ENCODE peak calls at places on chromosomes 4 and X, in ten cellular contexts. Y is PC-3, E is fibroblast of mammary gland, Z is endothelial cell, C is progenitor cell of endocrine pancreas, W is fibroblast of pulmonary artery, P is cardiac fibroblast, D is neural progenitor cell, M is right atrium auricular region, O is neural crest cell. I is an unnamed sample.

GRCh38 chr4:118797558-118798142 is 38.3 kb downstream of the SEC24D start:
- DNase-seq in M (no peak), E (peak), Z (no peak), O (no peak), C (no peak), Y (no peak), D (no peak), P (peak), W (peak), I (no peak)

GRCh38 chrX:53357799-53358530 is 64.5 kb downstream of the SMC1A start:
- DNase-seq in W (peak), C (no peak), M (no peak), Y (no peak), O (no peak), D (peak), Z (peak), E (peak), P (peak), I (no peak)

GRCh38 chr4:75916091-75916661 is 13.9 kb upstream of the PPEF2 start:
- DNase-seq in Z (peak), M (no peak), C (no peak), P (peak), D (peak), W (peak), O (peak), E (peak), Y (peak), I (no peak)

GRCh38 chr4:143337600-143338287 is 1.1 kb downstream of the GAB1 start:
- DNase-seq in M (peak), O (peak), P (peak), D (peak), C (no peak), Z (peak), E (peak), Y (peak), W (peak), I (no peak)

GRCh38 chrX:41468647-41469323 is 21.6 kb downstream of the NYX start:
- DNase-seq in E (peak), M (no peak), O (no peak), P (peak), Y (peak), Z (no peak), D (no peak), C (no peak), W (peak), I (no peak)

GRCh38 chrX:134161162-134161561 is 75.8 kb upstream of the CCDC160 start:
- DNase-seq in O (no peak), D (no peak), Z (no peak), W (no peak), C (no peak), P (no peak), E (no peak), M (no peak), Y (no peak), I (no peak)

GRCh38 chr4:11704136-11704535 is 275.4 kb upstream of the HS3ST1 start:
- DNase-seq in Z (no peak), D (no peak), C (no peak), O (no peak), W (no peak), P (no peak), Y (no peak), M (no peak), E (no peak), I (no peak)

GRCh38 chrX:74085642-74086236 is 218.2 kb upstream of the ZCCHC13 start:
- DNase-seq in E (no peak), M (no peak), D (no peak), C (no peak), Z (no peak), O (no peak), P (no peak), W (no peak), Y (no peak), I (no peak)

GRCh38 chrX:65598559-65599147 is 64.1 kb upstream of the LAS1L start:
- DNase-seq in D (no peak), Z (no peak), C (no peak), M (no peak), E (no peak), W (no peak), O (no peak), P (no peak), Y (no peak), I (no peak)

GRCh38 chr4:13876151-13876550 is 248.6 kb upstream of the BOD1L1 start:
- DNase-seq in Y (no peak), E (no peak), O (no peak), C (no peak), D (no peak), M (no peak), P (no peak), Z (no peak), W (no peak), I (no peak)

GRCh38 chr4:52841707-52842456 is 20.2 kb upstream of the RASL11B start:
- DNase-seq in M (no peak), O (no peak), C (no peak), D (peak), P (peak), Z (no peak), W (peak), E (peak), Y (no peak), I (no peak)

GRCh38 chr4:150010525-150011126 is 67.6 kb upstream of the DCLK2 start:
- DNase-seq in Z (peak), P (peak), Y (peak), D (peak), E (peak), O (peak), W (peak), C (peak), M (no peak), I (no peak)

GRCh38 chrX:48472225-48472624 is 2.2 kb upstream of the SLC38A5 start:
- DNase-seq in W (no peak), E (no peak), P (no peak), D (no peak), O (no peak), Z (no peak), M (no peak), C (no peak), Y (no peak), I (no peak)

GRCh38 chrX:124504106-124504983 is 158.0 kb downstream of the SH2D1A start:
- DNase-seq in E (peak), Z (no peak), P (no peak), O (no peak), M (no peak), W (no peak), C (no peak), Y (no peak), D (no peak), I (no peak)

GRCh38 chr4:3045500-3045850 is 28.9 kb downstream of the HTT-AS start:
- DNase-seq in W (peak), P (peak), M (peak), Y (no peak), Z (no peak), E (peak), C (no peak), O (no peak), D (no peak), I (no peak)

GRCh38 chr4:39237179-39237578 is 54.9 kb downstream of the WDR19 start:
- DNase-seq in P (peak), O (no peak), C (no peak), D (no peak), M (no peak), E (no peak), Y (no peak), Z (no peak), W (peak), I (no peak)

GRCh38 chr4:38753021-38753806 is 29.6 kb downstream of the TLR10 start:
- DNase-seq in D (peak), O (peak), E (peak), C (peak), M (peak), Z (peak), W (peak), P (peak), Y (no peak), I (no peak)

GRCh38 chr4:40550900-40551546 is 78.6 kb downstream of the RBM47 start:
- DNase-seq in D (peak), Y (peak), E (peak), O (no peak), M (no peak), C (no peak), Z (no peak), W (peak), P (peak), I (no peak)

GRCh38 chr4:55791666-55792065 is 27.9 kb upstream of the EXOC1L start:
- DNase-seq in M (no peak), W (peak), Y (peak), P (peak), E (no peak), O (no peak), Z (no peak), D (no peak), C (no peak), I (no peak)

GRCh38 chr4:53019485-53020382 is 157.6 kb downstream of the RASL11B start:
- DNase-seq in E (peak), M (no peak), W (peak), O (no peak), P (peak), Z (no peak), C (no peak), D (no peak), Y (peak), I (no peak)

GRCh38 chr4:2886161-2886560 is 42.5 kb downstream of the ADD1 start:
- DNase-seq in C (no peak), D (no peak), E (no peak), P (no peak), O (no peak), Z (no peak), M (no peak), W (no peak), Y (no peak), I (no peak)

GRCh38 chr4:17546222-17546621 is 30.8 kb upstream of the LAP3 start:
- DNase-seq in E (no peak), M (no peak), D (no peak), Z (no peak), Y (no peak), O (no peak), W (no peak), C (no peak), P (no peak), I (no peak)

GRCh38 chrX:65932173-65933084 is 107.5 kb downstream of the VSIG4 start:
- DNase-seq in O (peak), M (no peak), D (peak), Y (peak), E (no peak), Z (no peak), P (no peak), C (no peak), W (no peak), I (no peak)

GRCh38 chr4:148444296-148445070 is 2.3 kb upstream of the NR3C2 start:
- DNase-seq in Y (peak), C (peak), M (no peak), O (peak), E (no peak), D (peak), Z (peak), W (no peak), P (no peak), I (peak)

GRCh38 chrX:45622538-45622937 is 421.9 kb upstream of the DIPK2B start:
- DNase-seq in D (no peak), M (no peak), E (peak), O (no peak), W (peak), C (no peak), Y (peak), Z (no peak), P (no peak), I (no peak)

GRCh38 chrX:19673334-19674040 is 158.2 kb upstream of the MAP3K15 start:
- DNase-seq in P (peak), O (no peak), W (peak), D (no peak), M (peak), E (peak), Z (no peak), C (no peak), Y (peak), I (no peak)

GRCh38 chr4:142446965-142447474 is 399.1 kb downstream of the INPP4B start:
- DNase-seq in O (no peak), Y (no peak), P (no peak), C (no peak), E (no peak), M (no peak), W (no peak), Z (no peak), D (no peak), I (no peak)

GRCh38 chr4:56731857-56732256 is 50.8 kb upstream of the HOPX start:
- DNase-seq in D (no peak), Y (no peak), P (no peak), M (peak), E (no peak), C (no peak), W (no peak), O (no peak), Z (no peak), I (no peak)

GRCh38 chr4:4386736-4387392 is at the start of gene NSG1:
- DNase-seq in Y (no peak), M (no peak), O (peak), D (peak), W (peak), C (peak), P (peak), E (peak), Z (peak), I (peak)

GRCh38 chr4:167873536-167873935 is 218.8 kb upstream of the ANXA10 start:
- DNase-seq in Y (no peak), Z (no peak), C (no peak), E (no peak), P (peak), W (no peak), D (no peak), O (no peak), M (no peak), I (no peak)

GRCh38 chrX:128020701-128021100 is 31.5 kb downstream of the ACTRT1 start:
- DNase-seq in Z (no peak), D (no peak), E (peak), Y (peak), P (no peak), C (no peak), O (no peak), W (peak), M (no peak), I (no peak)

GRCh38 chrX:117982702-117983392 is 133.8 kb downstream of the KLHL13 start:
- DNase-seq in Z (no peak), M (no peak), E (no peak), Y (no peak), D (no peak), P (no peak), C (no peak), W (no peak), O (no peak), I (no peak)

GRCh38 chrX:10243056-10243455 is 86.3 kb downstream of the CLCN4 start:
- DNase-seq in P (no peak), Z (no peak), D (no peak), M (no peak), E (no peak), O (no peak), Y (no peak), C (no peak), W (no peak), I (no peak)

GRCh38 chrX:67734111-67734753 is 190.4 kb downstream of the AR start:
- DNase-seq in E (no peak), C (no peak), P (no peak), W (peak), Z (no peak), O (no peak), M (no peak), D (no peak), Y (no peak), I (no peak)

GRCh38 chrX:3044196-3044595 is 2.9 kb downstream of the ARSF start:
- DNase-seq in Z (no peak), P (no peak), E (no peak), C (no peak), D (no peak), O (no peak), Y (no peak), W (no peak), M (no peak), I (no peak)

GRCh38 chr4:6339818-6340445 is 70.3 kb downstream of the WFS1 start:
- DNase-seq in Y (no peak), E (no peak), Z (no peak), O (no peak), W (no peak), M (no peak), P (no peak), D (no peak), C (no peak), I (peak)

GRCh38 chr4:155805016-155805415 is 46.2 kb downstream of the GUCY1B1 start:
- DNase-seq in O (no peak), Z (no peak), E (peak), Y (peak), M (no peak), P (peak), D (no peak), C (no peak), W (peak), I (no peak)

GRCh38 chr4:55372259-55372658 is 23.5 kb upstream of the TMEM165 start:
- DNase-seq in E (peak), Z (no peak), Y (no peak), P (peak), O (no peak), W (peak), D (no peak), C (no peak), M (no peak), I (no peak)

GRCh38 chrX:136540226-136540625 is 8.2 kb downstream of the VGLL1 start:
- DNase-seq in C (no peak), P (no peak), Z (no peak), M (no peak), D (no peak), W (no peak), O (no peak), E (no peak), Y (no peak), I (no peak)

GRCh38 chr4:70913947-70914445 is 11.8 kb downstream of the MOB1B start:
- DNase-seq in Z (no peak), C (no peak), O (no peak), M (no peak), P (no peak), Y (peak), D (no peak), E (peak), W (peak), I (no peak)
- TF ChIP-seq CTCF in Z (no peak), C (no peak), O (no peak), M (no peak), P (no peak), Y (peak), D (no peak), E (no peak), W (no peak), I (no peak)

DNA sequence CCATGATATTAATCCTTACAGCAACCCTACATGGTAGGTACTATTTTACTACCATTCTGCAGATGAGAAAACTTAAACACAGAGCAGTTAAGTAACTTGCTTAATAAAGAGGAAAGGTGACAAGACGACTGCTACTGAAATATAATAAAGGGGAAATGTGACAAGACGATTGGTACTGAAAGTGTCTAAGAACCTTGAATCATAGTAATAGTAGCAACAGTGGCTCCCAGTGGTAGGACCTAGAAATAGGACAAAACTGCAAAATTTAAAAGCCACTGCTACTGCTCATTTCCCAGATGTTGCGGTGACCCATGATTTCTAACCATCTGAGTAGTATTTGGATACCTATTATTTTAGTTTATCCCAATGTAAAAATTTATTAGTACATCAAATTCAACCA is 89.5 kb downstream of the TASL start:
- DNase-seq in Y (peak), D (peak), M (no peak), P (peak), O (peak), C (no peak), E (peak), Z (no peak), W (peak), I (no peak)
- TF ChIP-seq CTCF in Y (peak), D (peak), M (no peak), P (peak), O (peak), C (peak), E (peak), Z (no peak), W (peak), I (peak)

DNA sequence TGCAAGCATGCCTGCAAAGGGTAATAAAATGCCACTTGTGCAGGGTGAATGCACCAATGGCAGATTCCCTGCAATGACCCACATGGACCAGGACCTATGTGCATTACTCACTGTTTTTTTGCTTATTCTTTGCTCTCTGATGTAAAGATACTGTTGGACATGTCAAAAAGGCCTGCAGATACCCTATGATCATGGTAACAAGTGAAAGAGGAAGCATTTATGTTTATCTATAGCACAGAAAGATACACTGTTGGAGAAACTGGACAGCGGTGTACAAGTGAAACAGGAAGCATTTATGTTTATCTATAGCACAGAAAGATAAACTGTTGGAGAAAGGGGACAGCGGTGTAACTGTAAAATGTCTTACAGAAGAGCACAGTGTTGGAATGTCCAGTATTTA is 127.5 kb downstream of the PAPSS1 start:
- DNase-seq in Y (no peak), P (no peak), W (no peak), E (no peak), M (no peak), Z (no peak), D (no peak), O (no peak), C (no peak), I (no peak)
- TF ChIP-seq CTCF in Y (no peak), P (no peak), W (no peak), E (no peak), M (no peak), Z (no peak), D (no peak), O (no peak), C (no peak), I (no peak)

GRCh38 chr4:48275247-48275646 is 5.6 kb upstream of the TEC start:
- DNase-seq in D (peak), M (no peak), O (no peak), P (peak), W (peak), Z (peak), Y (peak), E (peak), C (no peak), I (no peak)
- TF ChIP-seq CTCF in D (peak), M (peak), O (peak), P (peak), W (peak), Z (peak), Y (peak), E (peak), C (peak), I (peak)

GRCh38 chr4:71272976-71273375 is 65.8 kb upstream of the SLC4A4 start:
- DNase-seq in M (no peak), D (no peak), W (no peak), P (no peak), E (no peak), C (no peak), O (no peak), Y (peak), Z (no peak), I (no peak)

GRCh38 chr4:71267244-71267643 is 71.6 kb upstream of the SLC4A4 start:
- DNase-seq in E (no peak), D (no peak), W (no peak), O (no peak), M (no peak), Z (no peak), P (no peak), C (no peak), Y (no peak), I (no peak)

GRCh38 chr4:71268156-71268555 is 70.7 kb upstream of the SLC4A4 start:
- DNase-seq in E (peak), Z (no peak), C (no peak), Y (peak), P (no peak), O (no peak), W (no peak), M (no peak), D (no peak), I (no peak)

GRCh38 chr4:71269241-71269640 is 69.6 kb upstream of the SLC4A4 start:
- DNase-seq in Y (no peak), C (no peak), O (no peak), P (no peak), Z (no peak), W (no peak), E (no peak), D (no peak), M (no peak), I (no peak)

DNA sequence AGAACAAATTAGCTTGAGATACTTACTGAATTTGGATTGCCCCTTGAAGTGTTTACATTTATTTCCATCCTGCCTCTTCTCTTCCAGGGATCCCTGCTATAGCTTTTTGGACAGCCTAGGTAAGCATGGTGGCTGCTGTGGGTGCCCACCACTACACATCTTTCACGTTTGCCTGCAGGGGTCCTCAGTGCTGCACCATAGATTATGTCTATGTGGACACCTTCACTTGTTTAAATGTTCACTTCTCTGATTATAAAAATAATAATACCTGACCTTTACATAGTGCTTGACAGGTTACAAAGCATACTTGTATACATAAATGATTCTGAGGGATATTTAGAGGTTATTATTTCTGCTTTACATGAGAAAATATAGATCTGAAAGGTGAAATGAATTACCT is 67.9 kb upstream of the SLC4A4 start:
- DNase-seq in P (peak), D (peak), O (peak), Y (peak), Z (peak), W (peak), C (no peak), M (no peak), E (peak), I (no peak)
- TF ChIP-seq CTCF in P (peak), D (peak), O (peak), Y (peak), Z (peak), W (peak), C (peak), M (peak), E (peak), I (peak)

GRCh38 chr4:7462509-7462971 is 27.8 kb upstream of the PSAPL1 start:
- DNase-seq in D (peak), O (no peak), P (peak), Y (peak), C (no peak), Z (no peak), W (peak), M (no peak), E (peak), I (no peak)
- TF ChIP-seq CTCF in D (peak), O (no peak), P (no peak), Y (peak), C (peak), Z (no peak), W (no peak), M (peak), E (no peak), I (peak)